ENCODE peak calls at places on chromosomes 1 and 21, in ten cellular contexts. W is stimulated activated CD8-positive, alpha-beta memory T cell treated with anti-CD3 and anti-CD28 coated beads, Interleukin-4, amount 100 ng/mL, for 1 hour; B is NCI-H1417 treated with DMSO at 0.1 percent for 48 hours; Z is nucleus accumbens; D is caudate nucleus; Y is RPMI7951; J is NCI-H2171; O is GM04504; S is breast epithelium; M is NCI-H1105 treated with DMSO at 0.1 percent for 48 hours. E is an unnamed sample.

GRCh38 chr1:224734261-224734935 is 118.3 kb downstream of the CNIH3 start:
- DNase-seq in Y (no peak), M (no peak), O (no peak), W (no peak), J (no peak), Z (no peak), S (no peak), D (no peak), B (no peak), E (no peak)

GRCh38 chr21:45612096-45613019 is 31.2 kb upstream of the PCBP3 start:
- DNase-seq in Y (peak; percentile 90), Z (no peak), B (no peak), W (no peak), D (no peak), O (peak; percentile 49), S (no peak), M (no peak), J (no peak), E (no peak)

GRCh38 chr1:242523968-242524570 is 428 bp downstream of the PLD5 start:
- DNase-seq in M (peak; percentile 57), O (no peak), S (peak; percentile 18), Z (peak; percentile 73), Y (no peak), B (no peak), D (peak; percentile 42), J (peak; percentile 60), W (no peak), E (no peak)

GRCh38 chr21:43758132-43758619 is 17.9 kb downstream of the CSTB start:
- DNase-seq in M (no peak), W (no peak), S (peak; percentile 54), O (no peak), J (no peak), Y (no peak), D (no peak), B (no peak), Z (no peak), E (no peak)

GRCh38 chr1:233081686-233082085 is 131.3 kb downstream of the NTPCR start:
- DNase-seq in W (no peak), Z (no peak), D (no peak), M (no peak), S (peak; percentile 20), B (no peak), O (no peak), Y (peak; percentile 99), J (no peak), E (no peak)

GRCh38 chr21:33025106-33025470 is 647 bp upstream of the OLIG2 start:
- DNase-seq in Z (peak; percentile 52), Y (peak; percentile 11), M (peak; percentile 41), S (no peak), J (no peak), O (no peak), B (no peak), D (peak; percentile 59), W (no peak), E (peak; percentile 67)

GRCh38 chr1:119220980-119221379 is 80.5 kb upstream of the WARS2 start:
- DNase-seq in J (no peak), W (no peak), M (no peak), Z (no peak), B (no peak), S (no peak), O (peak; percentile 19), Y (no peak), D (no peak), E (no peak)

GRCh38 chr1:81834921-81835698 is 34.4 kb downstream of the ADGRL2 start:
- DNase-seq in B (no peak), O (peak; percentile 12), J (no peak), S (no peak), W (no peak), D (no peak), Z (no peak), Y (peak; percentile 26), M (no peak), E (no peak)

GRCh38 chr1:53110370-53111072 is 31.9 kb downstream of the SLC1A7 start:
- DNase-seq in J (no peak), W (no peak), Z (no peak), S (no peak), D (no peak), M (no peak), O (no peak), B (no peak), Y (no peak), E (no peak)

GRCh38 chr1:12809933-12810332 is 18.7 kb downstream of the PRAMEF1 start:
- DNase-seq in Z (no peak), Y (no peak), S (no peak), M (no peak), B (no peak), J (no peak), W (no peak), D (no peak), O (no peak), E (no peak)

GRCh38 chr1:100566300-100566699 is 28.4 kb downstream of the GPR88 start:
- DNase-seq in S (no peak), O (no peak), Z (no peak), Y (no peak), J (no peak), W (no peak), B (no peak), M (no peak), D (no peak), E (no peak)

GRCh38 chr21:38857152-38857825 is 51.6 kb downstream of the ETS2 start:
- DNase-seq in D (no peak), W (no peak), M (no peak), Z (no peak), B (no peak), O (no peak), S (no peak), Y (no peak), J (no peak), E (no peak)

GRCh38 chr1:89546082-89546889 is 21.7 kb downstream of the LRRC8B start:
- DNase-seq in D (no peak), W (no peak), O (no peak), J (no peak), S (no peak), M (no peak), Z (no peak), Y (no peak), B (no peak), E (no peak)

GRCh38 chr1:5105744-5106143 is 451.3 kb downstream of the AJAP1 start:
- DNase-seq in W (no peak), J (no peak), M (no peak), S (no peak), O (no peak), D (no peak), Y (no peak), Z (no peak), B (no peak), E (no peak)

GRCh38 chr21:35291034-35291433 is 241.9 kb upstream of the RUNX1 start:
- DNase-seq in Z (no peak), J (no peak), D (no peak), B (no peak), S (no peak), M (no peak), W (no peak), Y (no peak), O (no peak), E (no peak)

GRCh38 chr1:195345149-195345548 is 1263.1 kb downstream of the KCNT2 start:
- DNase-seq in O (no peak), Y (no peak), J (no peak), B (no peak), Z (no peak), S (no peak), D (no peak), M (no peak), W (no peak), E (no peak)

GRCh38 chr21:35039595-35040291 is 9.4 kb downstream of the RUNX1 start:
- DNase-seq in Y (no peak), M (no peak), S (no peak), Z (no peak), D (no peak), B (no peak), O (no peak), W (no peak), J (no peak), E (no peak)

GRCh38 chr1:119631433-119632102 is 16.5 kb downstream of the ZNF697 start:
- DNase-seq in Z (peak; percentile 40), M (peak; percentile 82), S (peak; percentile 91), B (no peak), O (no peak), Y (peak; percentile 93), J (peak; percentile 38), W (no peak), D (no peak), E (no peak)